ENCODE peak calls at places on chromosomes 1 and 21, in seven cellular contexts. One of them, this sample, is unnamed. For H3K4me1, the result is how much of the 10 kb centered on the place peaks cover.

GRCh38 chr1:178294654-178295053 is 200.8 kb downstream of the RASAL2 start:
- DNase-seq in H1: no peak
- DNase-seq in SK-N-SH: no peak
- DNase-seq in HepG2: no peak
- DNase-seq in K562: no peak
- DNase-seq in HCT116: no peak
- DNase-seq in GM12878: no peak
- DNase-seq in this sample: peak

GRCh38 chr1:229699613-229700242 is 73.7 kb downstream of the URB2 start:
- DNase-seq in H1: no peak
- DNase-seq in SK-N-SH: no peak
- DNase-seq in HepG2: no peak
- DNase-seq in K562: no peak
- DNase-seq in HCT116: no peak
- DNase-seq in GM12878: no peak
- DNase-seq in this sample: no peak

GRCh38 chr1:245448858-245449534 is 294.2 kb downstream of the KIF26B start:
- DNase-seq in H1: no peak
- DNase-seq in SK-N-SH: no peak
- DNase-seq in HepG2: no peak
- DNase-seq in K562: no peak
- DNase-seq in HCT116: no peak
- DNase-seq in GM12878: no peak
- DNase-seq in this sample: no peak

GRCh38 chr1:245086389-245086969 is 68.3 kb upstream of the KIF26B start:
- DNase-seq in H1: no peak
- DNase-seq in SK-N-SH: no peak
- DNase-seq in HepG2: peak
- DNase-seq in K562: no peak
- DNase-seq in HCT116: no peak
- DNase-seq in GM12878: no peak
- DNase-seq in this sample: no peak

GRCh38 chr1:117312453-117313138 is 54.7 kb upstream of the MAN1A2 start:
- DNase-seq in H1: no peak
- DNase-seq in SK-N-SH: no peak
- DNase-seq in HepG2: peak
- DNase-seq in K562: peak
- DNase-seq in HCT116: peak
- DNase-seq in GM12878: no peak
- DNase-seq in this sample: no peak

GRCh38 chr1:96388421-96389310 is 332.9 kb upstream of the PTBP2 start:
- DNase-seq in H1: no peak
- DNase-seq in SK-N-SH: no peak
- DNase-seq in HepG2: no peak
- DNase-seq in K562: no peak
- DNase-seq in HCT116: no peak
- DNase-seq in GM12878: no peak
- DNase-seq in this sample: no peak

GRCh38 chr21:35120631-35121180 is 71.6 kb upstream of the RUNX1 start:
- DNase-seq in H1: no peak
- DNase-seq in SK-N-SH: no peak
- DNase-seq in HepG2: no peak
- DNase-seq in K562: no peak
- DNase-seq in HCT116: no peak
- DNase-seq in GM12878: no peak
- DNase-seq in this sample: no peak

GRCh38 chr1:162213281-162213909 is 143.9 kb downstream of the NOS1AP start:
- DNase-seq in H1: no peak
- DNase-seq in SK-N-SH: no peak
- DNase-seq in HepG2: peak
- DNase-seq in K562: no peak
- DNase-seq in HCT116: no peak
- DNase-seq in GM12878: no peak
- DNase-seq in this sample: no peak

GRCh38 chr1:58890091-58890490 is 106.2 kb upstream of the JUN start:
- DNase-seq in H1: no peak
- DNase-seq in SK-N-SH: no peak
- DNase-seq in HepG2: no peak
- DNase-seq in K562: no peak
- DNase-seq in HCT116: no peak
- DNase-seq in GM12878: no peak
- DNase-seq in this sample: no peak

GRCh38 chr1:206705187-206705586 is 20.5 kb downstream of the MAPKAPK2 start:
- DNase-seq in H1: no peak
- DNase-seq in SK-N-SH: no peak
- DNase-seq in HepG2: no peak
- DNase-seq in K562: peak
- DNase-seq in HCT116: no peak
- DNase-seq in GM12878: no peak
- DNase-seq in this sample: no peak

GRCh38 chr1:4796161-4796998 is 142.0 kb downstream of the AJAP1 start:
- DNase-seq in H1: no peak
- DNase-seq in SK-N-SH: no peak
- DNase-seq in HepG2: no peak
- DNase-seq in K562: no peak
- DNase-seq in HCT116: no peak
- DNase-seq in GM12878: peak
- DNase-seq in this sample: no peak
- H3K9ac ChIP-seq in H1: no peak
- H3K9ac ChIP-seq in SK-N-SH: no peak
- H3K9ac ChIP-seq in HepG2: no peak
- H3K9ac ChIP-seq in K562: no peak
- H3K9ac ChIP-seq in HCT116: no peak
- H3K9ac ChIP-seq in GM12878: peak
- H3K9ac ChIP-seq in this sample: no peak

DNA sequence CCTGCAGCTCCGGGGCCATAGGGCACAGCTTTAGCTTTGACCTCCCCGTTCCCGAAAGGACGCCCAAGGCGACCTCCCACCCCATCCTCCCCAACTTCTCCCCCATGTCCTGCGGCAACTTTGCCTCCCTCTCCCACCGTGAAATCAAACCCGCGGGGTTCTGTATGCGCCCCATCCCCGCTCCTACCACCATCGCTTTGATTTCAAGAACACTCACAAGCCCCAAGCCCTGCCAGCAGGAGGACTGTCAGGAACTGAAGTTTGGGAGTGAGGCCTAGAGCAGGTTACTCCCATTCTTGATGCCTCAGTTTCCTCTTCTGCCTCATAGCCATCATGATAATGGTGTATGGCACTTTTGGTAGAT is 2.3 kb downstream of the PTPRU start:
- DNase-seq in H1: no peak
- DNase-seq in SK-N-SH: no peak
- DNase-seq in HepG2: peak
- DNase-seq in K562: no peak
- DNase-seq in HCT116: no peak
- DNase-seq in GM12878: no peak
- DNase-seq in this sample: no peak
- TF ChIP-seq YY1 in H1: no peak
- TF ChIP-seq YY1 in SK-N-SH: no peak
- TF ChIP-seq YY1 in HepG2: no peak
- TF ChIP-seq YY1 in K562: no peak
- TF ChIP-seq YY1 in HCT116: no peak
- TF ChIP-seq YY1 in GM12878: no peak
- TF ChIP-seq YY1 in this sample: no peak

DNA sequence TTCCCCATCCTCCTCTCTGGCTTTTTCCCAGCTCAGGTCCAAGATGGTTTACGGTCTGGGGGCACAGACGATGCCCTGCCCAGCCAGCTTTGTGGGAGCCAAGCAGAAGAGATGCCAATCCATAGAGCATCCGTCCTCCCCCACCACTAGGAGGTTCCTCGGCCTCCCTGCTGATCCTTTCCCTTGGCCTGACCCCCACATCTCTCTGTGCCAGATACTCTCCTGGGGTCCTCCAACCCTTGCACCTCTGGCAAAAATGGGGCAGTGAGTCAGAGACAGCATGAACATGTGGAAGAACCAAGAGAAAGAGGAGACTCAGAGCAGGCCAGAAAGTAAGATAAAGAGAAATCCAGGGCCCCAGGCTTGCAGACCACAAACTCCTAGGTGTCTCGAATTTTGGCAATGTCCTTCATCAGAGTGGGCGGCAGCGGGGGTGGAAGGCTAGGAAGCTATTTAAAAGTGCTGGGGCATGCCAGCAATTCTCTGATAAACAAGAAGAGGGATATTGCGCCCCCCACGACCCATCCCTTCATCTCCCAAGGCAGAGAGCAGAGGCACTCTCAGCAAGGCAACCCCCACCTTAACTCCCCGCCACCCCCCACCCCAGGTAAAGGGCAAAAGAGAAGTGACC is 11.4 kb downstream of the BLACAT1 start:
- DNase-seq in H1: no peak
- DNase-seq in SK-N-SH: no peak
- DNase-seq in HepG2: no peak
- DNase-seq in K562: no peak
- DNase-seq in HCT116: no peak
- DNase-seq in GM12878: no peak
- DNase-seq in this sample: no peak
- H3K4me1 ChIP-seq in H1: half or more
- H3K4me1 ChIP-seq in SK-N-SH: under half
- H3K4me1 ChIP-seq in HepG2: half or more
- H3K4me1 ChIP-seq in K562: half or more
- H3K4me1 ChIP-seq in HCT116: half or more
- H3K4me1 ChIP-seq in GM12878: under half
- H3K4me1 ChIP-seq in this sample: half or more

DNA sequence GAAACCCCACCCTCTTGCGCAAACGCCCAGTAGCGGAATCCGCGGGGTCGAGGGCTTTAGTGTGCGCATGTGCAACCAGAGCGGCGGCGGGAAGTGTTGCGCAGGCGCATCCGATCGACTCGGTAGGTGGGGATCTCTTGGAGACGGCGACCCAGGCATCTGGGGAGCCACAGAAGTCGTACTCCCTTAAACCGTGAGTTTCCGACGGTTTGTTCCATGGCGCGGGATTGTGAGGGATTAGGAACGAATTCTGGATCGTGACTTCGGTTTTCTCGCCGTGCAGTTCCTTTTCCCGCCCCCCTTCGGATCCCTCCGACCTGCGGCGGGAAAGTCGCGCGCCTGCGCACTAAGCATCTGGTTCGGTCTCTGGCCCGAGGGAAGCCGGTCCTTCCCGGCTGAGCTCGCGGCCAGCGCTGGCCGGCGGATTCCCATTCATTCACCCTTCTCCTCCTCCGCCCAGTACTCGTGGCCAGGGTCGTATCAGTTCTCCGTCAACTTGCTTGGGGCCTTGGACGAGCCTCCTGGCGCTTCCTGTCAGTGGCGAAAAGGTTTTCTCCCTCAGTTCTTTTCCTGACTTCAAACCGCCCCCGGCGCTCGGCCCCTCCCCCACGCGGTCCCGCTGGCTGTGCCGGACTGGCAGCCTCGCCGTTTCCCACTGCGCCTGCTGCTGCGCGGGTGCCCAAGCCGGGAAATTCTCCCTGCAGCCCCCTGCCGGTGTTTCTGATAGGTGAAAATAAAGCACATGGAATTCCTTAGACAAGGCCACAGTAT is at the start of gene CDC7:
- DNase-seq in H1: peak
- DNase-seq in SK-N-SH: peak
- DNase-seq in HepG2: peak
- DNase-seq in K562: peak
- DNase-seq in HCT116: peak
- DNase-seq in GM12878: peak
- DNase-seq in this sample: peak
- H3K9ac ChIP-seq in H1: peak
- H3K9ac ChIP-seq in SK-N-SH: peak
- H3K9ac ChIP-seq in HepG2: peak
- H3K9ac ChIP-seq in K562: peak
- H3K9ac ChIP-seq in HCT116: peak
- H3K9ac ChIP-seq in GM12878: peak
- H3K9ac ChIP-seq in this sample: peak

GRCh38 chr21:45465105-45465504 is 60.1 kb downstream of the COL18A1 start:
- DNase-seq in H1: no peak
- DNase-seq in SK-N-SH: no peak
- DNase-seq in HepG2: no peak
- DNase-seq in K562: no peak
- DNase-seq in HCT116: no peak
- DNase-seq in GM12878: no peak
- DNase-seq in this sample: no peak

GRCh38 chr21:45465611-45466329 is 60.8 kb downstream of the COL18A1 start:
- DNase-seq in H1: no peak
- DNase-seq in SK-N-SH: peak
- DNase-seq in HepG2: no peak
- DNase-seq in K562: no peak
- DNase-seq in HCT116: no peak
- DNase-seq in GM12878: no peak
- DNase-seq in this sample: no peak

GRCh38 chr21:45468051-45468970 is 63.3 kb downstream of the COL18A1 start:
- DNase-seq in H1: no peak
- DNase-seq in SK-N-SH: no peak
- DNase-seq in HepG2: no peak
- DNase-seq in K562: no peak
- DNase-seq in HCT116: no peak
- DNase-seq in GM12878: no peak
- DNase-seq in this sample: no peak

GRCh38 chr21:45467221-45467779 is 62.3 kb downstream of the COL18A1 start:
- DNase-seq in H1: no peak
- DNase-seq in SK-N-SH: no peak
- DNase-seq in HepG2: no peak
- DNase-seq in K562: no peak
- DNase-seq in HCT116: no peak
- DNase-seq in GM12878: no peak
- DNase-seq in this sample: no peak

DNA sequence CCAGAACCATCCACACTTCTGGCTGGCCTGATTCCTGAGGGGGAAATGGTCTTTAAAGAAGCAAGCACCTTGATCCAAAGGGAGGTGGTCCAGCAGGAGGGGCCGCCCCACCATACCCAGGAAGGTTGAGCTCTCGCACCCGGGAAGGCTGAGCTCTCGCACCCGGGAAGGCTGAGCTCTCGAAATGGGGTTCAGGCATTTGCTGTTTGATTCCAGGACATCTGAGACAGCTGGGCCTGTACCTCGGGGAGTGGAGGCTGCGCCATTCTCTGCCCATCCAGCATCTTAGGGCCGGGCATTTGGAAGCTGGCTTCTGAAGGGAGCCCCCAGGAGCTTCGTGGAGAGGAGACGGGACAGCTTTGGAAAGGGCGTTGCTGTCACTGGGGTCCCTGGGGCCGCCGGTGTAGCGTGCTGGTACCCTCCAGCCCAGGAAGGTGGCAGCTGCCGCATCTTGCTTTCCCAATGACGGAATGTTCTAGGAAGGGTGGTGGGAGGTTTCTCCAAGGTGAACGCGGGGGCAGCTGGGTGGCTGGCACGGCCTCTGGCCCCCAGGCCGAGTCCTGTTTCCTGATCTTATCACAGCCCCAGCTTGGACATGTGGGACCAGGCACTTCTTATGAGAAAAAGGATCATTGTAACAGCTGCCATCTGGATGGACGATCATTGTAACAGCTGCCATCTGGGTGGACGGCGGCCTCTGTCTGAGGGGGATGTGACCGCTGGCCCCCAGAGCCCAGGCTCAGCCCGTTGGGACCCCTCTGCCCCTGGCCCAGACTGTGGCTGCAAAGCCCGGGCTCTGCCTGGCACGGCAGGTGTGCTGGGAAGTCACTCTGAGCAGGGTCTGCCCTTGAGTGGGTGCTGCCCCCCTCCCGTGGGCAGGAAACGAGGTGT is 61.6 kb downstream of the COL18A1 start:
- DNase-seq in H1: no peak
- DNase-seq in SK-N-SH: peak
- DNase-seq in HepG2: no peak
- DNase-seq in K562: no peak
- DNase-seq in HCT116: no peak
- DNase-seq in GM12878: no peak
- DNase-seq in this sample: no peak
- TF ChIP-seq YY1 in H1: no peak
- TF ChIP-seq YY1 in SK-N-SH: no peak
- TF ChIP-seq YY1 in HepG2: no peak
- TF ChIP-seq YY1 in K562: no peak
- TF ChIP-seq YY1 in HCT116: no peak
- TF ChIP-seq YY1 in GM12878: no peak
- TF ChIP-seq YY1 in this sample: no peak